ENCODE peak calls at places on chromosome X, in five cellular contexts. X is CD8-positive, alpha-beta memory T cell; U is heart left ventricle; L is ovary; F is colonic mucosa. Q is an unnamed sample.

GRCh38 chrX:66728818-66729271 is 90.0 kb upstream of the EDA2R start:
- DNase-seq in X (peak; percentile 50), L (peak; percentile 23), F (peak; percentile 62), U (peak; percentile 28), Q (peak; percentile 43)

GRCh38 chrX:69615779-69616519 is at the start of gene EDA:
- DNase-seq in F (peak; percentile 77), X (peak; percentile 47), L (peak; percentile 87), U (peak; percentile 90), Q (peak; percentile 78)

GRCh38 chrX:109619816-109620215 is 5.2 kb downstream of the KCNE5 start:
- DNase-seq in F (no peak), X (no peak), L (no peak), U (no peak), Q (no peak)

GRCh38 chrX:58051346-58051745 is 141.1 kb upstream of the ZXDA start:
- DNase-seq in L (no peak), X (no peak), F (no peak), U (no peak), Q (no peak)

GRCh38 chrX:103663921-103664320 is 22.6 kb downstream of the MORF4L2 start:
- DNase-seq in X (no peak), F (no peak), L (no peak), U (no peak), Q (no peak)

GRCh38 chrX:3252744-3253143 is 93.7 kb downstream of the MXRA5 start:
- DNase-seq in X (no peak), U (no peak), L (no peak), F (no peak), Q (no peak)

GRCh38 chrX:16196829-16197228 is 29.5 kb downstream of the MAGEB17 start:
- DNase-seq in L (no peak), F (no peak), X (no peak), U (no peak), Q (no peak)

GRCh38 chrX:73963682-73964081 is 340.3 kb upstream of the ZCCHC13 start:
- DNase-seq in F (no peak), U (peak; percentile 61), X (no peak), L (no peak), Q (no peak)

GRCh38 chrX:25721564-25721963 is 416.6 kb upstream of the MAGEB18 start:
- DNase-seq in L (no peak), F (no peak), U (no peak), X (no peak), Q (no peak)

GRCh38 chrX:13692771-13693231 is 3.9 kb downstream of the RAB9A start:
- DNase-seq in X (no peak), F (no peak), U (no peak), L (no peak), Q (no peak)
- H3K4me1 ChIP-seq in X (peaks cover 67% of the 10 kb centered on the region), F (no peaks in the 10 kb centered on the region), U (peaks cover 31% of the 10 kb centered on the region), L (peaks cover 15% of the 10 kb centered on the region), Q (no peaks in the 10 kb centered on the region)

DNA sequence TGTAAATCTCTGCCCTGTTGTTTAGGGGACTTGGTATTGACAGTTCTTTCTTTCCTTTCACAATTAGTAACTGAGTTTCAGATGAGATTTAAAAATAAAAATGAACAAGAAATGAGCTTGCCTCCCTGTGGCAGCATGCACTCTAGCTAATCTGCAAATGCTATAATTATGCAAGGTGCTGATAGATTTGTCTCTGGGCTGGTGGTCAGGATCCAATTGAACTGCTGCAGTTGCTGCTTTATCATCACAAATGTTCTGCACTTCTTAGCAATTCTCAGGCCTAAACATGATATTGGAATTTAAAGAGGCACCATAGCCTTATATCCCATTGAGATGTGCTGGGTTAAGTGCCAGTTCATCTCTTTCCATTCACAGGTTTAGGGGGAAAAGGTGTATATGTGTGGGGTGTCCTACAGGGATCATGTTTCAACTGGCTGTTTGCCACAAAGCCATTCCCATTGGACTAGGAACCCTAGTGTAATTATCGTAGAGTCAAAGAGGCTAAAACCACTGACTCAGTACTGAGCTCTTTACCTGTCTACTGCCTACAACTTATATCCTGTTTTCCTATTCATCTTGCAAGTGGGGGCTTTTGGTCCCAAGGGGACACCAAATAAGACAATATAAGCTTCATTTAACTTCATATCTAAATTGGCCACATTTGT is 260.3 kb upstream of the TEX13A start:
- DNase-seq in U (no peak), X (no peak), F (no peak), L (no peak), Q (no peak)
- H3K4me1 ChIP-seq in U (no peaks in the 10 kb centered on the region), X (no peaks in the 10 kb centered on the region), F (no peaks in the 10 kb centered on the region), L (no peaks in the 10 kb centered on the region), Q (no peaks in the 10 kb centered on the region)

DNA sequence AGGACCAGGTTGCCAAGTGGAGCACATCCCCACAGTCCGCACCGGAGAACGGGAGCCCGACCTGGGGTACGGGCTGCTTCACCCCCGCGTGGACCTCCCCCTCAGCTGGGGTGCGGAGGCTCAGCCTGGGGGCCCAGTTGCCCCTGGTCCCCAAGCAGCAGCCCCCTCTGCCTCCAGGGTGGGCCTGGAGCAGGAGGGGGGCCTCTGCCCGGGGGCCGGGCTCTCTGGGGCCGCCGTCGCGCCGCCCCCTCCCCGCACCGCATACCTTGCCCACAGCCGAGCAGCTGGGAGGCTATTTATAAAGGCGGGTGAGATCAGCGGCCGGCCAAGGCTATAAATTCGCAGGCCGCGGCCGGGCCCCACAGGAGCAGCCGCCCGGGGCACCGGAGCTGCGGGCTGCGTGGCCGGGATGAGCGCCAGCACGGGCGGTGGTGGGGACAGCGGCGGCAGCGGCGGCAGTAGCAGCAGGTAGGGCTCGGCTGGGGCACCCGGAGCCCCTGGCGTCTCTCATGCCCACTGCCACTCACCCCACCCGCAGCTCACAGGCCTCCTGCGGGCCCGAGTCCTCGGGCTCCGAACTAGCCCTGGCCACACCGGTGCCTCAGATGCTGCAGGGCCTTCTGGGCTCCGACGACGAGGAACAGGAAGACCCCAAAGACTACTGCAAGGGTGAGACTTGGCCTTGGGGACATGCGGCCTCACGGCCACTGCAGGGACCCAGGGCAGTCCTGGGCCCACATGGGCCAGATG is at the start of gene SRPK3:
- DNase-seq in F (no peak), U (peak; percentile 61), X (no peak), L (peak; percentile 49), Q (no peak)
- H3K4me1 ChIP-seq in F (no peaks in the 10 kb centered on the region), U (peaks cover 12% of the 10 kb centered on the region), X (no peaks in the 10 kb centered on the region), L (no peaks in the 10 kb centered on the region), Q (no peaks in the 10 kb centered on the region)

DNA sequence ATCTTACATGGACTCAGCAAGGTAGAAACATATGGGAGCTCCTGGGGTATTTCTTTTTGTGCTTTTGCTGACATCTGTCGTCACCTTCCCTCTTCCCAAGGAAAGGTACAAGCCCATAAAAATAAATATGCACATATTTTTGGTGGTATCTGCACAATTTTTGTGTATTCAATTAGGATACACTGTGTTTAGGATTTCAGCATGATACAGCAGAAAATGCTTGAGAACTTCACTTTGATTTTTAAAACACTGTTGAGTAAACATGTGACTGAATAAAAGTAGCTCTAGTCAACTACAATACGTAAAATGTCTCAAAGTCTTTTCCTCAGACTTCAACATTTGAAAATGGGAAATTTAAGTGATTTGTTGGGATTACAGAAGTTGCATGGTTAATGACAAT is 99.4 kb upstream of the SPANXC start:
- DNase-seq in F (no peak), U (no peak), L (no peak), X (no peak), Q (no peak)
- H3K4me1 ChIP-seq in F (no peaks in the 10 kb centered on the region), U (no peaks in the 10 kb centered on the region), L (no peaks in the 10 kb centered on the region), X (no peaks in the 10 kb centered on the region), Q (no peaks in the 10 kb centered on the region)

DNA sequence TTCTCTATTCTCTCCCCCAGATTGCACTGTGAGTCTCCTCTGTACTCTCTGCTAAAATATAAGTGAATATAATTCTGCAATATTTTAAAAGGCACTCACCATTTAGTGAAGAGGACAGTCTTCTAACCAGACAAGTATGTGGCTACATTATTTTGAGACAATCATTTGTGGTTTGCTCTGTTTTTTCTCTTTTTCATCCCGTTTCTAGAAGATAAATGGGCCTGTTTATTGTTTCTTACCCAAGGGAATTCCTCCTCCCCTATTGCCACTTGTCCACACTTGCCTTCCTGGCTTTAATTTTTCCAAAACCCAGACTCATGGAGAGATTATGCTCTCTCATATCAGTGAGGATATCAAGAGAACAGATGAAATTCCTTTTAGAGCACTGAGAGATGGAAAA is 18.6 kb upstream of the IL13RA2 start:
- DNase-seq in U (no peak), F (no peak), L (no peak), X (no peak), Q (no peak)
- H3K4me1 ChIP-seq in U (no peaks in the 10 kb centered on the region), F (no peaks in the 10 kb centered on the region), L (no peaks in the 10 kb centered on the region), X (no peaks in the 10 kb centered on the region), Q (no peaks in the 10 kb centered on the region)

GRCh38 chrX:45756562-45756961 is 555.9 kb upstream of the DIPK2B start:
- DNase-seq in L (no peak), U (no peak), X (no peak), F (no peak), Q (peak; percentile 34)
- H3K4me1 ChIP-seq in L (peaks cover 2% of the 10 kb centered on the region), U (peaks cover 6% of the 10 kb centered on the region), X (peaks cover 67% of the 10 kb centered on the region), F (no peaks in the 10 kb centered on the region), Q (no peaks in the 10 kb centered on the region)

GRCh38 chrX:154599531-154599930 is 14.6 kb downstream of the CTAG1A start:
- DNase-seq in F (no peak), U (no peak), X (no peak), L (no peak), Q (no peak)

GRCh38 chrX:154596290-154596929 is 11.5 kb downstream of the CTAG1A start:
- DNase-seq in F (no peak), U (no peak), X (no peak), L (no peak), Q (peak; percentile 29)

GRCh38 chrX:154595559-154595958 is 10.6 kb downstream of the CTAG1A start:
- DNase-seq in F (no peak), L (no peak), X (no peak), U (no peak), Q (no peak)

GRCh38 chrX:154598656-154599055 is 13.7 kb downstream of the CTAG1A start:
- DNase-seq in F (no peak), X (no peak), U (no peak), L (no peak), Q (no peak)

GRCh38 chrX:154597221-154597620 is 12.3 kb downstream of the CTAG1A start:
- DNase-seq in L (no peak), X (no peak), U (no peak), F (no peak), Q (no peak)
- H3K4me1 ChIP-seq in L (no peaks in the 10 kb centered on the region), X (no peaks in the 10 kb centered on the region), U (no peaks in the 10 kb centered on the region), F (no peaks in the 10 kb centered on the region), Q (no peaks in the 10 kb centered on the region)

DNA sequence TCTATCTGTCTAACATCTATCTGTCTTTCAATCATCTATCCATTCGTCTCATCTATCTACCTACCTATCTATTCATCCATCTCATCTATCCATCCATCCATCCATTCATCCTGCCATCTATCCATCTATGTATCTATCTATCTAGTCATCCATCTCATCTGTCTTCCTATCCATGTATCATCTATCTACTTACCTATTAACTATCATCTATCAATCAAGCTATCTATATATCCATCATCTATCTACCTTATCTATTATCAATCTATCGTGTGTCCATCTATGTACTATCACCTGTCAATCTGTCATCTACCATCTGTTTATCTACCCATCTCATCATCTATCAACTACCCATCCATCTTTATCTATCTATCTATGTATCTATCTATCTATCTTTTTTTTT is 217.7 kb downstream of the CRLF2 start:
- DNase-seq in U (no peak), L (no peak), X (no peak), F (no peak), Q (no peak)
- H3K4me1 ChIP-seq in U (no peaks in the 10 kb centered on the region), L (no peaks in the 10 kb centered on the region), X (no peaks in the 10 kb centered on the region), F (no peaks in the 10 kb centered on the region), Q (no peaks in the 10 kb centered on the region)

GRCh38 chrX:133185938-133186337 is 32.2 kb downstream of the TFDP3 start:
- DNase-seq in X (no peak), U (no peak), F (peak; percentile 56), L (no peak), Q (no peak)
- H3K4me1 ChIP-seq in X (no peaks in the 10 kb centered on the region), U (no peaks in the 10 kb centered on the region), F (no peaks in the 10 kb centered on the region), L (no peaks in the 10 kb centered on the region), Q (no peaks in the 10 kb centered on the region)

DNA sequence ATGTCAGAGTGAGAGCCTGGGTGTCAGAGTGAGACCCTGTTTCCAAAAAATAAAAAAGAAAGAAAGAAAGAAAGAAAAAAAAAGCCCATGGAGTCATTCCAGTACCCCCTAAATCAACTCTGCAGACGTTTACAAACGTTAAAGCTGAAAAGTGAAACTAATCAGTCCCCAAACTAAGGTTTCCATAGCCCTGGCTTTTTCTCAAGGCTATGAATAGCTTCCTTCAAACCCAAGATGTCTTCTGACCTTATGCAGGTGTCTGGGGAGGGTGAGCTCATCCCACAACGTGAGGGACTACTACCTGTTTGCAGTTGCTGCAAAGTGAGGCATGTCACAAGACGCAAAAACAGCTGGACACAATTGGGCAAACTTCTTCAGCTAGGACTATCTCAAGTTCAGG is 144.0 kb downstream of the SH3KBP1 start:
- DNase-seq in F (no peak), X (peak; percentile 58), L (no peak), U (no peak), Q (no peak)
- H3K4me1 ChIP-seq in F (no peaks in the 10 kb centered on the region), X (peaks cover 89% of the 10 kb centered on the region), L (no peaks in the 10 kb centered on the region), U (no peaks in the 10 kb centered on the region), Q (no peaks in the 10 kb centered on the region)

Q was measured in prostate gland.